ENCODE peak calls at places on chromosomes 16 and 17, in six cellular contexts. B is NCI-H748 treated with DMSO at 0.1 percent for 48 hours; S is stimulated activated CD4-positive, alpha-beta T cell treated with anti-CD3 and anti-CD28 coated beads, Interleukin-2, amount 100 ng/mL, for 24 hours; P is heart right ventricle; K is SK-N-SH; U is EL. T is an unnamed sample.

GRCh38 chr17:67027031-67027628 is 17.2 kb upstream of the CACNG1 start:
- DNase-seq in P (peak), U (peak), S (no peak), K (no peak), B (no peak), T (no peak)

GRCh38 chr17:2053380-2054261 is 1.3 kb upstream of the HIC1 start:
- DNase-seq in S (peak), K (peak), P (peak), B (peak), U (peak), T (peak)

GRCh38 chr17:8016632-8017424 is 14.4 kb downstream of the GUCY2D start:
- DNase-seq in P (no peak), S (peak), B (peak), U (peak), K (peak), T (peak)

GRCh38 chr16:87235810-87236515 is 81.2 kb downstream of the C16orf95 start:
- DNase-seq in S (no peak), B (no peak), K (no peak), U (no peak), P (no peak), T (no peak)

GRCh38 chr16:50591209-50591608 is 43.0 kb downstream of the NKD1 start:
- DNase-seq in U (no peak), S (no peak), P (no peak), K (no peak), B (no peak), T (no peak)

GRCh38 chr17:48871551-48872351 is 20.8 kb upstream of the ATP5MC1 start:
- DNase-seq in B (no peak), K (no peak), U (no peak), P (peak), S (no peak), T (peak)

GRCh38 chr17:72782985-72783701 is 309.3 kb downstream of the SLC39A11 start:
- DNase-seq in P (no peak), U (no peak), B (no peak), K (peak), S (no peak), T (no peak)

GRCh38 chr17:32980230-32980629 is 11.4 kb upstream of the SPACA3 start:
- DNase-seq in P (no peak), K (no peak), S (no peak), B (no peak), U (no peak), T (no peak)

GRCh38 chr17:39219647-39220154 is 6.0 kb downstream of the STAC2 start:
- DNase-seq in U (no peak), B (no peak), P (peak), S (no peak), K (no peak), T (no peak)

GRCh38 chr17:68228817-68229570 is 18.8 kb upstream of the AMZ2 start:
- DNase-seq in K (no peak), U (no peak), S (no peak), B (no peak), P (no peak), T (no peak)

GRCh38 chr17:2782030-2782429 is 14.2 kb upstream of the RAP1GAP2 start:
- DNase-seq in B (no peak), P (no peak), K (no peak), U (peak), S (no peak), T (no peak)

GRCh38 chr16:88376835-88377726 is 5.7 kb upstream of the ZNF469 start:
- DNase-seq in P (no peak), S (no peak), U (peak), B (no peak), K (peak), T (no peak)

GRCh38 chr16:55735120-55735781 is 79.5 kb downstream of the SLC6A2 start:
- DNase-seq in B (no peak), S (no peak), P (no peak), K (no peak), U (peak), T (no peak)

GRCh38 chr16:73530529-73530928 is 482.6 kb upstream of the ZFHX3 start:
- DNase-seq in B (no peak), K (no peak), P (no peak), U (no peak), S (no peak), T (no peak)

GRCh38 chr17:32136856-32137255 is 5.4 kb upstream of the RHOT1 start:
- DNase-seq in U (no peak), P (no peak), B (no peak), S (no peak), K (no peak), T (no peak)

GRCh38 chr17:42484304-42484703 is 25.6 kb downstream of the ATP6V0A1 start:
- DNase-seq in B (no peak), S (peak), U (no peak), P (no peak), K (no peak), T (no peak)

GRCh38 chr17:12667299-12667958 is 1.7 kb downstream of the MYOCD start:
- DNase-seq in S (no peak), K (peak), B (peak), U (peak), P (no peak), T (no peak)

GRCh38 chr17:83183150-83183820 is 103.9 kb downstream of the METRNL start:
- DNase-seq in U (no peak), K (no peak), S (no peak), P (no peak), B (no peak), T (peak)

GRCh38 chr17:13765701-13766100 is 164.0 kb upstream of the HS3ST3A1 start:
- DNase-seq in S (no peak), K (no peak), P (no peak), B (no peak), U (no peak), T (no peak)

GRCh38 chr16:27195941-27196595 is 7.3 kb upstream of the KDM8 start:
- DNase-seq in U (no peak), K (no peak), B (no peak), P (no peak), S (peak), T (no peak)

GRCh38 chr17:72967263-72967962 is 125.1 kb downstream of the SLC39A11 start:
- DNase-seq in P (no peak), K (no peak), U (no peak), S (no peak), B (no peak), T (no peak)

GRCh38 chr17:75077490-75078096 is 10.2 kb upstream of the SLC16A5 start:
- DNase-seq in K (no peak), U (no peak), S (peak), B (no peak), P (peak), T (no peak)

GRCh38 chr17:3940965-3941698 is 23.1 kb downstream of the ATP2A3 start:
- DNase-seq in S (no peak), U (no peak), P (no peak), B (no peak), K (no peak), T (no peak)

GRCh38 chr17:67353929-67354557 is 12.3 kb downstream of the PSMD12 start:
- DNase-seq in K (no peak), B (no peak), S (no peak), U (no peak), P (no peak), T (no peak)

GRCh38 chr16:68331879-68332410 is 21.1 kb downstream of the PRMT7 start:
- DNase-seq in S (no peak), U (peak), B (no peak), P (no peak), K (no peak), T (no peak)

GRCh38 chr17:7852919-7853692 is 1.8 kb upstream of the TMEM88 start:
- DNase-seq in U (no peak), B (no peak), P (no peak), S (peak), K (no peak), T (no peak)

GRCh38 chr16:66369055-66369592 is 2.6 kb downstream of the CDH5 start:
- DNase-seq in U (no peak), P (no peak), B (no peak), S (no peak), K (no peak), T (no peak)